ENCODE peak calls at places on chromosomes 4 and X, in eight cellular contexts. One of them, this sample, is unnamed.

GRCh38 chr4:176363072-176363471 is 43.3 kb downstream of the SPCS3 start:
- ATAC-seq in HCT116: no peak
- ATAC-seq in Panc1: no peak
- ATAC-seq in GM12878: peak; percentile 40
- ATAC-seq in upper lobe of left lung: no peak
- ATAC-seq in K562: no peak
- ATAC-seq in GM23338: no peak
- ATAC-seq in HepG2: no peak
- ATAC-seq in this sample: no peak

GRCh38 chrX:70485466-70485865 is 40.8 kb downstream of the DLG3 start:
- ATAC-seq in HCT116: no peak
- ATAC-seq in Panc1: no peak
- ATAC-seq in GM12878: no peak
- ATAC-seq in upper lobe of left lung: no peak
- ATAC-seq in K562: no peak
- ATAC-seq in GM23338: peak; percentile 28
- ATAC-seq in HepG2: no peak
- ATAC-seq in this sample: no peak

GRCh38 chrX:136856527-136856926 is 24.0 kb downstream of the RBMX start:
- ATAC-seq in HCT116: no peak
- ATAC-seq in Panc1: no peak
- ATAC-seq in GM12878: peak; percentile 85
- ATAC-seq in upper lobe of left lung: peak; percentile 41
- ATAC-seq in K562: no peak
- ATAC-seq in GM23338: no peak
- ATAC-seq in HepG2: no peak
- ATAC-seq in this sample: no peak

GRCh38 chr4:46386570-46386969 is 3.4 kb downstream of the GABRA2 start:
- ATAC-seq in HCT116: no peak
- ATAC-seq in Panc1: no peak
- ATAC-seq in GM12878: no peak
- ATAC-seq in upper lobe of left lung: no peak
- ATAC-seq in K562: no peak
- ATAC-seq in GM23338: peak; percentile 64
- ATAC-seq in HepG2: peak; percentile 78
- ATAC-seq in this sample: no peak

GRCh38 chrX:19827088-19827487 is 60.3 kb downstream of the SH3KBP1 start:
- ATAC-seq in HCT116: no peak
- ATAC-seq in Panc1: no peak
- ATAC-seq in GM12878: peak; percentile 21
- ATAC-seq in upper lobe of left lung: no peak
- ATAC-seq in K562: no peak
- ATAC-seq in GM23338: no peak
- ATAC-seq in HepG2: no peak
- ATAC-seq in this sample: no peak

GRCh38 chr4:102734591-102735385 is 26.0 kb downstream of the MANBA start:
- ATAC-seq in HCT116: no peak
- ATAC-seq in Panc1: no peak
- ATAC-seq in GM12878: peak; percentile 95
- ATAC-seq in upper lobe of left lung: peak; percentile 74
- ATAC-seq in K562: peak; percentile 72
- ATAC-seq in GM23338: no peak
- ATAC-seq in HepG2: peak; percentile 74
- ATAC-seq in this sample: peak; percentile 62

GRCh38 chrX:136346506-136346905 is 45.7 kb downstream of the ADGRG4 start:
- ATAC-seq in HCT116: no peak
- ATAC-seq in Panc1: no peak
- ATAC-seq in GM12878: no peak
- ATAC-seq in upper lobe of left lung: no peak
- ATAC-seq in K562: no peak
- ATAC-seq in GM23338: no peak
- ATAC-seq in HepG2: no peak
- ATAC-seq in this sample: no peak

GRCh38 chr4:73411731-73412414 is 7.8 kb downstream of the ALB start:
- ATAC-seq in HCT116: no peak
- ATAC-seq in Panc1: no peak
- ATAC-seq in GM12878: no peak
- ATAC-seq in upper lobe of left lung: no peak
- ATAC-seq in K562: no peak
- ATAC-seq in GM23338: no peak
- ATAC-seq in HepG2: peak; percentile 28
- ATAC-seq in this sample: no peak

GRCh38 chrX:140967036-140967435 is 35.4 kb upstream of the SPANXB1 start:
- ATAC-seq in HCT116: no peak
- ATAC-seq in Panc1: no peak
- ATAC-seq in GM12878: no peak
- ATAC-seq in upper lobe of left lung: no peak
- ATAC-seq in K562: no peak
- ATAC-seq in GM23338: no peak
- ATAC-seq in HepG2: no peak
- ATAC-seq in this sample: no peak

GRCh38 chrX:54928876-54929275 is 8.3 kb downstream of the TRO start:
- ATAC-seq in HCT116: no peak
- ATAC-seq in Panc1: no peak
- ATAC-seq in GM12878: no peak
- ATAC-seq in upper lobe of left lung: no peak
- ATAC-seq in K562: no peak
- ATAC-seq in GM23338: no peak
- ATAC-seq in HepG2: no peak
- ATAC-seq in this sample: no peak

GRCh38 chr4:18684932-18685331 is 663.4 kb upstream of the LCORL start:
- ATAC-seq in HCT116: no peak
- ATAC-seq in Panc1: no peak
- ATAC-seq in GM12878: no peak
- ATAC-seq in upper lobe of left lung: no peak
- ATAC-seq in K562: no peak
- ATAC-seq in GM23338: no peak
- ATAC-seq in HepG2: no peak
- ATAC-seq in this sample: no peak

GRCh38 chrX:1389181-1389992 is 2.5 kb downstream of the SLC25A6 start:
- ATAC-seq in HCT116: no peak
- ATAC-seq in Panc1: no peak
- ATAC-seq in GM12878: no peak
- ATAC-seq in upper lobe of left lung: no peak
- ATAC-seq in K562: no peak
- ATAC-seq in GM23338: no peak
- ATAC-seq in HepG2: no peak
- ATAC-seq in this sample: no peak
- H3K36me3 ChIP-seq in HCT116: peaks cover 53% of the 10 kb centered on the region
- H3K36me3 ChIP-seq in Panc1: peaks cover 3% of the 10 kb centered on the region
- H3K36me3 ChIP-seq in GM12878: peaks cover 52% of the 10 kb centered on the region
- H3K36me3 ChIP-seq in upper lobe of left lung: peaks cover 65% of the 10 kb centered on the region
- H3K36me3 ChIP-seq in K562: peaks cover 70% of the 10 kb centered on the region
- H3K36me3 ChIP-seq in GM23338: peaks cover 45% of the 10 kb centered on the region
- H3K36me3 ChIP-seq in HepG2: peaks cover 33% of the 10 kb centered on the region
- H3K36me3 ChIP-seq in this sample: no peaks in the 10 kb centered on the region

GRCh38 chr4:173167793-173168395 is 717 bp upstream of the GALNT7 start:
- ATAC-seq in HCT116: peak; percentile 43
- ATAC-seq in Panc1: peak; percentile 31
- ATAC-seq in GM12878: peak; percentile 11
- ATAC-seq in upper lobe of left lung: peak; percentile 44
- ATAC-seq in K562: peak; percentile 34
- ATAC-seq in GM23338: peak; percentile 47
- ATAC-seq in HepG2: peak; percentile 24
- ATAC-seq in this sample: no peak
- TF ChIP-seq POLR2AphosphoS5 in HCT116: no peak
- TF ChIP-seq POLR2AphosphoS5 in Panc1: peak; percentile 5
- TF ChIP-seq POLR2AphosphoS5 in GM12878: no peak
- TF ChIP-seq POLR2AphosphoS5 in upper lobe of left lung: no peak
- TF ChIP-seq POLR2AphosphoS5 in K562: no peak
- TF ChIP-seq POLR2AphosphoS5 in GM23338: no peak
- TF ChIP-seq POLR2AphosphoS5 in HepG2: no peak
- TF ChIP-seq POLR2AphosphoS5 in this sample: no peak

DNA sequence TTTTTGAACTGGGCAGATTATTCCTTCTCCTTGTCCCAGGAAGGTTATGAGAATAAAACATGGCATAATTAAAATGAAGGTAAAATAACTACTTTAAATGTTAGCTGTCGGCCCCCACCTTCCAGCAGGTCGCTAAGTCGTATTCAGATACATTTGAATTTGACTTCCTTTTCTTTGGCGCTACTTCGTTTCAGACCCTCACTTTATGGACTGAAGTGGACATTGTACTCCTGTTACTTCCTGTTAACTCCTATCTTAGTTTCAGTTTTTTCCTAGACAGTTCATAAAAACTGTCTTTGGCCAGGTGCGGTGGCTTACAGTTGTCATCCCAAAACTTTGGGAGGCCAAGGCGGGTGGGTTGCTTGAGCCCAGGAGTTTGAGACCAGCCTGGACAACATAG is 5.7 kb downstream of the SYAP1 start:
- ATAC-seq in HCT116: no peak
- ATAC-seq in Panc1: no peak
- ATAC-seq in GM12878: no peak
- ATAC-seq in upper lobe of left lung: no peak
- ATAC-seq in K562: no peak
- ATAC-seq in GM23338: no peak
- ATAC-seq in HepG2: no peak
- ATAC-seq in this sample: no peak
- H3K36me3 ChIP-seq in HCT116: no peaks in the 10 kb centered on the region
- H3K36me3 ChIP-seq in Panc1: peaks cover under 1% of the 10 kb centered on the region
- H3K36me3 ChIP-seq in GM12878: no peaks in the 10 kb centered on the region
- H3K36me3 ChIP-seq in upper lobe of left lung: no peaks in the 10 kb centered on the region
- H3K36me3 ChIP-seq in K562: peaks cover 20% of the 10 kb centered on the region
- H3K36me3 ChIP-seq in GM23338: peaks cover 5% of the 10 kb centered on the region
- H3K36me3 ChIP-seq in HepG2: no peaks in the 10 kb centered on the region
- H3K36me3 ChIP-seq in this sample: no peaks in the 10 kb centered on the region

GRCh38 chr4:2688697-2689096 is 67.4 kb downstream of the TNIP2 start:
- ATAC-seq in HCT116: no peak
- ATAC-seq in Panc1: no peak
- ATAC-seq in GM12878: no peak
- ATAC-seq in upper lobe of left lung: no peak
- ATAC-seq in K562: no peak
- ATAC-seq in GM23338: peak; percentile 40
- ATAC-seq in HepG2: peak; percentile 17
- ATAC-seq in this sample: no peak

GRCh38 chr4:2691313-2691712 is 64.8 kb downstream of the TNIP2 start:
- ATAC-seq in HCT116: no peak
- ATAC-seq in Panc1: no peak
- ATAC-seq in GM12878: no peak
- ATAC-seq in upper lobe of left lung: no peak
- ATAC-seq in K562: no peak
- ATAC-seq in GM23338: no peak
- ATAC-seq in HepG2: no peak
- ATAC-seq in this sample: no peak

GRCh38 chr4:2689114-2689513 is 67.0 kb downstream of the TNIP2 start:
- ATAC-seq in HCT116: no peak
- ATAC-seq in Panc1: no peak
- ATAC-seq in GM12878: no peak
- ATAC-seq in upper lobe of left lung: no peak
- ATAC-seq in K562: peak; percentile 50
- ATAC-seq in GM23338: no peak
- ATAC-seq in HepG2: no peak
- ATAC-seq in this sample: no peak

GRCh38 chr4:2688281-2688680 is 67.9 kb downstream of the TNIP2 start:
- ATAC-seq in HCT116: no peak
- ATAC-seq in Panc1: no peak
- ATAC-seq in GM12878: no peak
- ATAC-seq in upper lobe of left lung: no peak
- ATAC-seq in K562: no peak
- ATAC-seq in GM23338: no peak
- ATAC-seq in HepG2: no peak
- ATAC-seq in this sample: no peak

DNA sequence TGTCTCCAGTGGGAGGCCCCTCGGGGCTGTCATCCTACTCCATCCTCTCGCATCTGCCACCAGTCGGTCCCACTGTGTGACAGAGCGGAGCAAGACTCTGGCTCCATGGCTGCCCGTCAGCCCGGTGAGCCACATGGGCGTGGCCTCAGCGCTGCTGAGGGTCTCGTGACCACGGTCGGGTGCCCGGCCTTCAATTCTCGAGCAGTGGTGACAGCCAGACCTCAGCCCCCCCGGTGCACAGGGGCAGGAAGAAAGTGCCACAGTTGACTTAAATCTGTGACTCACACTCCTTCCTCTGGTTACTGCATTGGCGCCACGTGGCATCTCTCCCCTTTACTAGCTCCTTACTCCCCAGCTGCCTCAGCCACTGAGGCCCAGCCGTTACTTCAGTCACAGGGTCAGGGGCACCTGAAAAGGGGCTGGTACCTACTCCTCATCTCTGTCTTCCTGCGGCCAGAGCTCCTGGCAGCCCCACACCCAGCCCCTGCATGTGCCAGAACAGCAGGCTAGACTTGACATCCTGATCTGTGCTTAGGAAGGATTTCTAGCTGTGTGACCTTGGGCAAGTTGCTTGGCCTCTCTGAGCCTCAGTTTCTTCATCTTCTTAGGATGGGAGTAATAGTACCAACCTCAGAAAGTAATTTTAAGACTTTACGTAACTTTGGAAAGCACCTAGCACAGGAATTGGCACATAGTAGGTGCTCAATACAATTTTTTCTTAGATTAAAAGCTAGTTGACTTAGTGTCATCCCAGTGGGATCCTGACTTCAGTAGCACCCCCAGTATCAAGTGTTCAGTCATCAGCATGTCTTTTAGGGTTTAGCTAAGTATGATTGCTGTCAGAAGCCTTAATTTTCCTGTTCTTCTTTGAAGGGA is 66.1 kb downstream of the TNIP2 start:
- ATAC-seq in HCT116: no peak
- ATAC-seq in Panc1: no peak
- ATAC-seq in GM12878: peak; percentile 87
- ATAC-seq in upper lobe of left lung: peak; percentile 18
- ATAC-seq in K562: no peak
- ATAC-seq in GM23338: no peak
- ATAC-seq in HepG2: no peak
- ATAC-seq in this sample: no peak
- TF ChIP-seq POLR2AphosphoS5 in HCT116: no peak
- TF ChIP-seq POLR2AphosphoS5 in Panc1: no peak
- TF ChIP-seq POLR2AphosphoS5 in GM12878: no peak
- TF ChIP-seq POLR2AphosphoS5 in upper lobe of left lung: no peak
- TF ChIP-seq POLR2AphosphoS5 in K562: no peak
- TF ChIP-seq POLR2AphosphoS5 in GM23338: no peak
- TF ChIP-seq POLR2AphosphoS5 in HepG2: no peak
- TF ChIP-seq POLR2AphosphoS5 in this sample: no peak